ENCODE peak calls at places on chromosome 3, in five cellular contexts. One of them, this sample, is unnamed.

GRCh38 chr3:58463181-58463941 is 28.5 kb upstream of the KCTD6 start:
- DNase-seq in stimulated activated CD4-positive, alpha-beta T cell treated with anti-CD3 and anti-CD28 coated beads, Interleukin-1b, Interleukin-23, amount 100 ng/mL, for 48 hours: peak
- DNase-seq in putamen: peak
- DNase-seq in fibroblast of mammary gland: peak
- DNase-seq in stimulated activated naive CD8-positive, alpha-beta T cell treated with anti-CD3 and anti-CD28 coated beads, Interleukin-15, Interleukin-2, amounts not matched to agents 100 U/mL and 50 U/mL, for 24 hours: peak
- DNase-seq in this sample: peak

GRCh38 chr3:78659386-78659987 is 1108.3 kb downstream of the ROBO1 start:
- DNase-seq in stimulated activated CD4-positive, alpha-beta T cell treated with anti-CD3 and anti-CD28 coated beads, Interleukin-1b, Interleukin-23, amount 100 ng/mL, for 48 hours: no peak
- DNase-seq in putamen: peak
- DNase-seq in stimulated activated naive CD8-positive, alpha-beta T cell treated with anti-CD3 and anti-CD28 coated beads, Interleukin-15, Interleukin-2, amounts not matched to agents 100 U/mL and 50 U/mL, for 24 hours: peak
- DNase-seq in fibroblast of mammary gland: peak
- DNase-seq in this sample: no peak

GRCh38 chr3:35679409-35680080 is 40.2 kb downstream of the ARPP21 start:
- DNase-seq in putamen: peak
- DNase-seq in stimulated activated CD4-positive, alpha-beta T cell treated with anti-CD3 and anti-CD28 coated beads, Interleukin-1b, Interleukin-23, amount 100 ng/mL, for 48 hours: no peak
- DNase-seq in stimulated activated naive CD8-positive, alpha-beta T cell treated with anti-CD3 and anti-CD28 coated beads, Interleukin-15, Interleukin-2, amounts not matched to agents 100 U/mL and 50 U/mL, for 24 hours: no peak
- DNase-seq in fibroblast of mammary gland: no peak
- DNase-seq in this sample: no peak

GRCh38 chr3:184480831-184481230 is 80.8 kb upstream of the EPHB3 start:
- DNase-seq in putamen: no peak
- DNase-seq in stimulated activated CD4-positive, alpha-beta T cell treated with anti-CD3 and anti-CD28 coated beads, Interleukin-1b, Interleukin-23, amount 100 ng/mL, for 48 hours: no peak
- DNase-seq in stimulated activated naive CD8-positive, alpha-beta T cell treated with anti-CD3 and anti-CD28 coated beads, Interleukin-15, Interleukin-2, amounts not matched to agents 100 U/mL and 50 U/mL, for 24 hours: no peak
- DNase-seq in fibroblast of mammary gland: no peak
- DNase-seq in this sample: no peak

GRCh38 chr3:70811880-70812279 is 499.4 kb upstream of the MDFIC2 start:
- DNase-seq in putamen: no peak
- DNase-seq in fibroblast of mammary gland: peak
- DNase-seq in stimulated activated CD4-positive, alpha-beta T cell treated with anti-CD3 and anti-CD28 coated beads, Interleukin-1b, Interleukin-23, amount 100 ng/mL, for 48 hours: no peak
- DNase-seq in stimulated activated naive CD8-positive, alpha-beta T cell treated with anti-CD3 and anti-CD28 coated beads, Interleukin-15, Interleukin-2, amounts not matched to agents 100 U/mL and 50 U/mL, for 24 hours: no peak
- DNase-seq in this sample: no peak

GRCh38 chr3:177680442-177680821 is 483.1 kb upstream of the TBL1XR1 start:
- DNase-seq in fibroblast of mammary gland: peak
- DNase-seq in stimulated activated naive CD8-positive, alpha-beta T cell treated with anti-CD3 and anti-CD28 coated beads, Interleukin-15, Interleukin-2, amounts not matched to agents 100 U/mL and 50 U/mL, for 24 hours: no peak
- DNase-seq in putamen: no peak
- DNase-seq in stimulated activated CD4-positive, alpha-beta T cell treated with anti-CD3 and anti-CD28 coated beads, Interleukin-1b, Interleukin-23, amount 100 ng/mL, for 48 hours: no peak
- DNase-seq in this sample: no peak

GRCh38 chr3:106510206-106510605 is 641.4 kb upstream of the CBLB start:
- DNase-seq in putamen: no peak
- DNase-seq in stimulated activated naive CD8-positive, alpha-beta T cell treated with anti-CD3 and anti-CD28 coated beads, Interleukin-15, Interleukin-2, amounts not matched to agents 100 U/mL and 50 U/mL, for 24 hours: no peak
- DNase-seq in stimulated activated CD4-positive, alpha-beta T cell treated with anti-CD3 and anti-CD28 coated beads, Interleukin-1b, Interleukin-23, amount 100 ng/mL, for 48 hours: no peak
- DNase-seq in fibroblast of mammary gland: peak
- DNase-seq in this sample: no peak

GRCh38 chr3:129360224-129360623 is 68.2 kb downstream of the EFCAB12 start:
- DNase-seq in stimulated activated CD4-positive, alpha-beta T cell treated with anti-CD3 and anti-CD28 coated beads, Interleukin-1b, Interleukin-23, amount 100 ng/mL, for 48 hours: no peak
- DNase-seq in stimulated activated naive CD8-positive, alpha-beta T cell treated with anti-CD3 and anti-CD28 coated beads, Interleukin-15, Interleukin-2, amounts not matched to agents 100 U/mL and 50 U/mL, for 24 hours: no peak
- DNase-seq in putamen: no peak
- DNase-seq in fibroblast of mammary gland: no peak
- DNase-seq in this sample: no peak

GRCh38 chr3:121677141-121677540 is 16.4 kb upstream of the HCLS1 start:
- DNase-seq in stimulated activated CD4-positive, alpha-beta T cell treated with anti-CD3 and anti-CD28 coated beads, Interleukin-1b, Interleukin-23, amount 100 ng/mL, for 48 hours: no peak
- DNase-seq in putamen: no peak
- DNase-seq in stimulated activated naive CD8-positive, alpha-beta T cell treated with anti-CD3 and anti-CD28 coated beads, Interleukin-15, Interleukin-2, amounts not matched to agents 100 U/mL and 50 U/mL, for 24 hours: no peak
- DNase-seq in fibroblast of mammary gland: no peak
- DNase-seq in this sample: no peak

GRCh38 chr3:42148982-42149432 is 57.9 kb downstream of the TRAK1 start:
- DNase-seq in stimulated activated CD4-positive, alpha-beta T cell treated with anti-CD3 and anti-CD28 coated beads, Interleukin-1b, Interleukin-23, amount 100 ng/mL, for 48 hours: no peak
- DNase-seq in putamen: peak
- DNase-seq in stimulated activated naive CD8-positive, alpha-beta T cell treated with anti-CD3 and anti-CD28 coated beads, Interleukin-15, Interleukin-2, amounts not matched to agents 100 U/mL and 50 U/mL, for 24 hours: no peak
- DNase-seq in fibroblast of mammary gland: peak
- DNase-seq in this sample: no peak

GRCh38 chr3:184791134-184791533 is 20.8 kb upstream of the VPS8 start:
- DNase-seq in stimulated activated naive CD8-positive, alpha-beta T cell treated with anti-CD3 and anti-CD28 coated beads, Interleukin-15, Interleukin-2, amounts not matched to agents 100 U/mL and 50 U/mL, for 24 hours: no peak
- DNase-seq in stimulated activated CD4-positive, alpha-beta T cell treated with anti-CD3 and anti-CD28 coated beads, Interleukin-1b, Interleukin-23, amount 100 ng/mL, for 48 hours: no peak
- DNase-seq in fibroblast of mammary gland: no peak
- DNase-seq in putamen: no peak
- DNase-seq in this sample: no peak

GRCh38 chr3:197458179-197458707 is 97.5 kb downstream of the BDH1 start:
- DNase-seq in fibroblast of mammary gland: peak
- DNase-seq in stimulated activated CD4-positive, alpha-beta T cell treated with anti-CD3 and anti-CD28 coated beads, Interleukin-1b, Interleukin-23, amount 100 ng/mL, for 48 hours: peak
- DNase-seq in stimulated activated naive CD8-positive, alpha-beta T cell treated with anti-CD3 and anti-CD28 coated beads, Interleukin-15, Interleukin-2, amounts not matched to agents 100 U/mL and 50 U/mL, for 24 hours: peak
- DNase-seq in putamen: peak
- DNase-seq in this sample: no peak

GRCh38 chr3:156525808-156526207 is 29.1 kb downstream of the SSR3 start:
- DNase-seq in stimulated activated CD4-positive, alpha-beta T cell treated with anti-CD3 and anti-CD28 coated beads, Interleukin-1b, Interleukin-23, amount 100 ng/mL, for 48 hours: no peak
- DNase-seq in fibroblast of mammary gland: peak
- DNase-seq in putamen: no peak
- DNase-seq in stimulated activated naive CD8-positive, alpha-beta T cell treated with anti-CD3 and anti-CD28 coated beads, Interleukin-15, Interleukin-2, amounts not matched to agents 100 U/mL and 50 U/mL, for 24 hours: no peak
- DNase-seq in this sample: no peak

GRCh38 chr3:134711284-134711683 is 60.5 kb upstream of the KY start:
- DNase-seq in stimulated activated CD4-positive, alpha-beta T cell treated with anti-CD3 and anti-CD28 coated beads, Interleukin-1b, Interleukin-23, amount 100 ng/mL, for 48 hours: no peak
- DNase-seq in fibroblast of mammary gland: peak
- DNase-seq in putamen: no peak
- DNase-seq in stimulated activated naive CD8-positive, alpha-beta T cell treated with anti-CD3 and anti-CD28 coated beads, Interleukin-15, Interleukin-2, amounts not matched to agents 100 U/mL and 50 U/mL, for 24 hours: no peak
- DNase-seq in this sample: no peak

GRCh38 chr3:37224879-37225278 is 50.5 kb upstream of the LRRFIP2 start:
- DNase-seq in stimulated activated naive CD8-positive, alpha-beta T cell treated with anti-CD3 and anti-CD28 coated beads, Interleukin-15, Interleukin-2, amounts not matched to agents 100 U/mL and 50 U/mL, for 24 hours: no peak
- DNase-seq in fibroblast of mammary gland: no peak
- DNase-seq in stimulated activated CD4-positive, alpha-beta T cell treated with anti-CD3 and anti-CD28 coated beads, Interleukin-1b, Interleukin-23, amount 100 ng/mL, for 48 hours: no peak
- DNase-seq in putamen: peak
- DNase-seq in this sample: no peak

GRCh38 chr3:194749631-194750271 is 64.1 kb downstream of the FAM43A start:
- DNase-seq in stimulated activated naive CD8-positive, alpha-beta T cell treated with anti-CD3 and anti-CD28 coated beads, Interleukin-15, Interleukin-2, amounts not matched to agents 100 U/mL and 50 U/mL, for 24 hours: no peak
- DNase-seq in putamen: no peak
- DNase-seq in fibroblast of mammary gland: no peak
- DNase-seq in stimulated activated CD4-positive, alpha-beta T cell treated with anti-CD3 and anti-CD28 coated beads, Interleukin-1b, Interleukin-23, amount 100 ng/mL, for 48 hours: no peak
- DNase-seq in this sample: no peak

GRCh38 chr3:39707314-39707909 is 102.0 kb upstream of the MYRIP start:
- DNase-seq in stimulated activated naive CD8-positive, alpha-beta T cell treated with anti-CD3 and anti-CD28 coated beads, Interleukin-15, Interleukin-2, amounts not matched to agents 100 U/mL and 50 U/mL, for 24 hours: no peak
- DNase-seq in stimulated activated CD4-positive, alpha-beta T cell treated with anti-CD3 and anti-CD28 coated beads, Interleukin-1b, Interleukin-23, amount 100 ng/mL, for 48 hours: no peak
- DNase-seq in fibroblast of mammary gland: peak
- DNase-seq in putamen: peak
- DNase-seq in this sample: peak

GRCh38 chr3:15157441-15157840 is 48.6 kb upstream of the CAPN7 start:
- DNase-seq in stimulated activated CD4-positive, alpha-beta T cell treated with anti-CD3 and anti-CD28 coated beads, Interleukin-1b, Interleukin-23, amount 100 ng/mL, for 48 hours: no peak
- DNase-seq in stimulated activated naive CD8-positive, alpha-beta T cell treated with anti-CD3 and anti-CD28 coated beads, Interleukin-15, Interleukin-2, amounts not matched to agents 100 U/mL and 50 U/mL, for 24 hours: no peak
- DNase-seq in putamen: no peak
- DNase-seq in fibroblast of mammary gland: no peak
- DNase-seq in this sample: no peak

GRCh38 chr3:33032937-33033336 is 64.0 kb downstream of the GLB1 start:
- DNase-seq in stimulated activated naive CD8-positive, alpha-beta T cell treated with anti-CD3 and anti-CD28 coated beads, Interleukin-15, Interleukin-2, amounts not matched to agents 100 U/mL and 50 U/mL, for 24 hours: no peak
- DNase-seq in fibroblast of mammary gland: no peak
- DNase-seq in stimulated activated CD4-positive, alpha-beta T cell treated with anti-CD3 and anti-CD28 coated beads, Interleukin-1b, Interleukin-23, amount 100 ng/mL, for 48 hours: no peak
- DNase-seq in putamen: no peak
- DNase-seq in this sample: no peak

GRCh38 chr3:182330647-182331046 is 462.7 kb upstream of the ATP11B start:
- DNase-seq in stimulated activated CD4-positive, alpha-beta T cell treated with anti-CD3 and anti-CD28 coated beads, Interleukin-1b, Interleukin-23, amount 100 ng/mL, for 48 hours: no peak
- DNase-seq in stimulated activated naive CD8-positive, alpha-beta T cell treated with anti-CD3 and anti-CD28 coated beads, Interleukin-15, Interleukin-2, amounts not matched to agents 100 U/mL and 50 U/mL, for 24 hours: no peak
- DNase-seq in fibroblast of mammary gland: no peak
- DNase-seq in putamen: no peak
- DNase-seq in this sample: no peak

GRCh38 chr3:192923731-192924130 is 6.1 kb upstream of the MB21D2 start:
- DNase-seq in stimulated activated CD4-positive, alpha-beta T cell treated with anti-CD3 and anti-CD28 coated beads, Interleukin-1b, Interleukin-23, amount 100 ng/mL, for 48 hours: no peak
- DNase-seq in fibroblast of mammary gland: no peak
- DNase-seq in putamen: no peak
- DNase-seq in stimulated activated naive CD8-positive, alpha-beta T cell treated with anti-CD3 and anti-CD28 coated beads, Interleukin-15, Interleukin-2, amounts not matched to agents 100 U/mL and 50 U/mL, for 24 hours: no peak
- DNase-seq in this sample: no peak

GRCh38 chr3:59480486-59480995 is 430.7 kb upstream of the CFAP20DC start:
- DNase-seq in putamen: no peak
- DNase-seq in fibroblast of mammary gland: peak
- DNase-seq in stimulated activated naive CD8-positive, alpha-beta T cell treated with anti-CD3 and anti-CD28 coated beads, Interleukin-15, Interleukin-2, amounts not matched to agents 100 U/mL and 50 U/mL, for 24 hours: no peak
- DNase-seq in stimulated activated CD4-positive, alpha-beta T cell treated with anti-CD3 and anti-CD28 coated beads, Interleukin-1b, Interleukin-23, amount 100 ng/mL, for 48 hours: no peak
- DNase-seq in this sample: no peak

GRCh38 chr3:144466114-144466513 is 494.5 kb downstream of the DIPK2A start:
- DNase-seq in putamen: no peak
- DNase-seq in stimulated activated CD4-positive, alpha-beta T cell treated with anti-CD3 and anti-CD28 coated beads, Interleukin-1b, Interleukin-23, amount 100 ng/mL, for 48 hours: no peak
- DNase-seq in fibroblast of mammary gland: no peak
- DNase-seq in stimulated activated naive CD8-positive, alpha-beta T cell treated with anti-CD3 and anti-CD28 coated beads, Interleukin-15, Interleukin-2, amounts not matched to agents 100 U/mL and 50 U/mL, for 24 hours: no peak
- DNase-seq in this sample: no peak

GRCh38 chr3:173930251-173930650 is 532.7 kb downstream of the NLGN1 start:
- DNase-seq in stimulated activated CD4-positive, alpha-beta T cell treated with anti-CD3 and anti-CD28 coated beads, Interleukin-1b, Interleukin-23, amount 100 ng/mL, for 48 hours: no peak
- DNase-seq in putamen: no peak
- DNase-seq in fibroblast of mammary gland: no peak
- DNase-seq in stimulated activated naive CD8-positive, alpha-beta T cell treated with anti-CD3 and anti-CD28 coated beads, Interleukin-15, Interleukin-2, amounts not matched to agents 100 U/mL and 50 U/mL, for 24 hours: no peak
- DNase-seq in this sample: no peak

GRCh38 chr3:119352235-119352634 is 58.1 kb downstream of the ARHGAP31 start:
- DNase-seq in stimulated activated naive CD8-positive, alpha-beta T cell treated with anti-CD3 and anti-CD28 coated beads, Interleukin-15, Interleukin-2, amounts not matched to agents 100 U/mL and 50 U/mL, for 24 hours: peak
- DNase-seq in fibroblast of mammary gland: peak
- DNase-seq in putamen: no peak
- DNase-seq in stimulated activated CD4-positive, alpha-beta T cell treated with anti-CD3 and anti-CD28 coated beads, Interleukin-1b, Interleukin-23, amount 100 ng/mL, for 48 hours: peak
- DNase-seq in this sample: peak

GRCh38 chr3:127714151-127714571 is 41.4 kb downstream of the ABTB1 start:
- DNase-seq in fibroblast of mammary gland: no peak
- DNase-seq in stimulated activated naive CD8-positive, alpha-beta T cell treated with anti-CD3 and anti-CD28 coated beads, Interleukin-15, Interleukin-2, amounts not matched to agents 100 U/mL and 50 U/mL, for 24 hours: no peak
- DNase-seq in stimulated activated CD4-positive, alpha-beta T cell treated with anti-CD3 and anti-CD28 coated beads, Interleukin-1b, Interleukin-23, amount 100 ng/mL, for 48 hours: no peak
- DNase-seq in putamen: no peak
- DNase-seq in this sample: no peak

GRCh38 chr3:8857720-8858367 is 88.4 kb upstream of the OXTR start:
- DNase-seq in putamen: no peak
- DNase-seq in stimulated activated naive CD8-positive, alpha-beta T cell treated with anti-CD3 and anti-CD28 coated beads, Interleukin-15, Interleukin-2, amounts not matched to agents 100 U/mL and 50 U/mL, for 24 hours: no peak
- DNase-seq in stimulated activated CD4-positive, alpha-beta T cell treated with anti-CD3 and anti-CD28 coated beads, Interleukin-1b, Interleukin-23, amount 100 ng/mL, for 48 hours: no peak
- DNase-seq in fibroblast of mammary gland: no peak
- DNase-seq in this sample: no peak

GRCh38 chr3:117597865-117598264 is 888.3 kb downstream of the TUSC7 start:
- DNase-seq in stimulated activated CD4-positive, alpha-beta T cell treated with anti-CD3 and anti-CD28 coated beads, Interleukin-1b, Interleukin-23, amount 100 ng/mL, for 48 hours: no peak
- DNase-seq in fibroblast of mammary gland: no peak
- DNase-seq in stimulated activated naive CD8-positive, alpha-beta T cell treated with anti-CD3 and anti-CD28 coated beads, Interleukin-15, Interleukin-2, amounts not matched to agents 100 U/mL and 50 U/mL, for 24 hours: no peak
- DNase-seq in putamen: no peak
- DNase-seq in this sample: no peak

GRCh38 chr3:182792901-182793662 is at the start of gene ATP11B:
- DNase-seq in stimulated activated naive CD8-positive, alpha-beta T cell treated with anti-CD3 and anti-CD28 coated beads, Interleukin-15, Interleukin-2, amounts not matched to agents 100 U/mL and 50 U/mL, for 24 hours: peak
- DNase-seq in putamen: peak
- DNase-seq in fibroblast of mammary gland: peak
- DNase-seq in stimulated activated CD4-positive, alpha-beta T cell treated with anti-CD3 and anti-CD28 coated beads, Interleukin-1b, Interleukin-23, amount 100 ng/mL, for 48 hours: peak
- DNase-seq in this sample: peak

GRCh38 chr3:151434151-151434890 is 26.5 kb downstream of the IGSF10 start:
- DNase-seq in putamen: no peak
- DNase-seq in stimulated activated naive CD8-positive, alpha-beta T cell treated with anti-CD3 and anti-CD28 coated beads, Interleukin-15, Interleukin-2, amounts not matched to agents 100 U/mL and 50 U/mL, for 24 hours: no peak
- DNase-seq in stimulated activated CD4-positive, alpha-beta T cell treated with anti-CD3 and anti-CD28 coated beads, Interleukin-1b, Interleukin-23, amount 100 ng/mL, for 48 hours: no peak
- DNase-seq in fibroblast of mammary gland: peak
- DNase-seq in this sample: no peak

GRCh38 chr3:17140670-17141505 is 256.1 kb downstream of the PLCL2 start:
- DNase-seq in stimulated activated naive CD8-positive, alpha-beta T cell treated with anti-CD3 and anti-CD28 coated beads, Interleukin-15, Interleukin-2, amounts not matched to agents 100 U/mL and 50 U/mL, for 24 hours: no peak
- DNase-seq in putamen: no peak
- DNase-seq in stimulated activated CD4-positive, alpha-beta T cell treated with anti-CD3 and anti-CD28 coated beads, Interleukin-1b, Interleukin-23, amount 100 ng/mL, for 48 hours: no peak
- DNase-seq in fibroblast of mammary gland: peak
- DNase-seq in this sample: no peak

GRCh38 chr3:13346481-13347389 is 73.4 kb downstream of the NUP210 start:
- DNase-seq in stimulated activated CD4-positive, alpha-beta T cell treated with anti-CD3 and anti-CD28 coated beads, Interleukin-1b, Interleukin-23, amount 100 ng/mL, for 48 hours: peak
- DNase-seq in fibroblast of mammary gland: no peak
- DNase-seq in putamen: peak
- DNase-seq in stimulated activated naive CD8-positive, alpha-beta T cell treated with anti-CD3 and anti-CD28 coated beads, Interleukin-15, Interleukin-2, amounts not matched to agents 100 U/mL and 50 U/mL, for 24 hours: peak
- DNase-seq in this sample: peak

GRCh38 chr3:172132159-172132586 is 92.8 kb downstream of the FNDC3B start:
- DNase-seq in putamen: no peak
- DNase-seq in stimulated activated naive CD8-positive, alpha-beta T cell treated with anti-CD3 and anti-CD28 coated beads, Interleukin-15, Interleukin-2, amounts not matched to agents 100 U/mL and 50 U/mL, for 24 hours: no peak
- DNase-seq in stimulated activated CD4-positive, alpha-beta T cell treated with anti-CD3 and anti-CD28 coated beads, Interleukin-1b, Interleukin-23, amount 100 ng/mL, for 48 hours: no peak
- DNase-seq in fibroblast of mammary gland: no peak
- DNase-seq in this sample: no peak